ENCODE peak calls at places on chromosomes 5 and 9, in nine cellular contexts. One of them, this sample, is unnamed.

GRCh38 chr5:158634713-158635112 is 465.0 kb downstream of the EBF1 start:
- DNase-seq in COR-L47: no peak
- DNase-seq in kidney glomerular epithelial cell: no peak
- DNase-seq in DMS153: no peak
- DNase-seq in pancreas: no peak
- DNase-seq in omental fat pad: no peak
- DNase-seq in fibroblast of the conjunctiva: no peak
- DNase-seq in posterior vena cava: no peak
- DNase-seq in activated CD8-positive, alpha-beta memory T cell treated with anti-CD3 and anti-CD28 coated beads, Interleukin-2, amount 50 U/mL, for 48 hours: no peak
- DNase-seq in this sample: peak; percentile 73

GRCh38 chr5:114184006-114184405 is 177.9 kb upstream of the KCNN2 start:
- DNase-seq in COR-L47: no peak
- DNase-seq in kidney glomerular epithelial cell: no peak
- DNase-seq in DMS153: no peak
- DNase-seq in pancreas: no peak
- DNase-seq in omental fat pad: no peak
- DNase-seq in fibroblast of the conjunctiva: no peak
- DNase-seq in posterior vena cava: no peak
- DNase-seq in activated CD8-positive, alpha-beta memory T cell treated with anti-CD3 and anti-CD28 coated beads, Interleukin-2, amount 50 U/mL, for 48 hours: no peak
- DNase-seq in this sample: no peak

GRCh38 chr9:130630506-130631330 is 33.7 kb upstream of the PRDM12 start:
- DNase-seq in COR-L47: no peak
- DNase-seq in kidney glomerular epithelial cell: no peak
- DNase-seq in DMS153: no peak
- DNase-seq in pancreas: peak; percentile 54
- DNase-seq in omental fat pad: no peak
- DNase-seq in fibroblast of the conjunctiva: no peak
- DNase-seq in posterior vena cava: peak; percentile 32
- DNase-seq in activated CD8-positive, alpha-beta memory T cell treated with anti-CD3 and anti-CD28 coated beads, Interleukin-2, amount 50 U/mL, for 48 hours: no peak
- DNase-seq in this sample: no peak

GRCh38 chr5:137733922-137734695 is 1.8 kb downstream of the KLHL3 start:
- DNase-seq in COR-L47: no peak
- DNase-seq in kidney glomerular epithelial cell: no peak
- DNase-seq in DMS153: no peak
- DNase-seq in pancreas: no peak
- DNase-seq in omental fat pad: no peak
- DNase-seq in fibroblast of the conjunctiva: no peak
- DNase-seq in posterior vena cava: no peak
- DNase-seq in activated CD8-positive, alpha-beta memory T cell treated with anti-CD3 and anti-CD28 coated beads, Interleukin-2, amount 50 U/mL, for 48 hours: no peak
- DNase-seq in this sample: no peak

GRCh38 chr5:148937239-148937638 is 110.8 kb downstream of the ADRB2 start:
- DNase-seq in COR-L47: no peak
- DNase-seq in kidney glomerular epithelial cell: no peak
- DNase-seq in DMS153: no peak
- DNase-seq in pancreas: no peak
- DNase-seq in omental fat pad: no peak
- DNase-seq in fibroblast of the conjunctiva: no peak
- DNase-seq in posterior vena cava: no peak
- DNase-seq in activated CD8-positive, alpha-beta memory T cell treated with anti-CD3 and anti-CD28 coated beads, Interleukin-2, amount 50 U/mL, for 48 hours: no peak
- DNase-seq in this sample: no peak

GRCh38 chr5:98424681-98425454 is 348.6 kb upstream of the RGMB start:
- DNase-seq in COR-L47: no peak
- DNase-seq in kidney glomerular epithelial cell: no peak
- DNase-seq in DMS153: no peak
- DNase-seq in pancreas: no peak
- DNase-seq in omental fat pad: no peak
- DNase-seq in fibroblast of the conjunctiva: peak; percentile 51
- DNase-seq in posterior vena cava: no peak
- DNase-seq in activated CD8-positive, alpha-beta memory T cell treated with anti-CD3 and anti-CD28 coated beads, Interleukin-2, amount 50 U/mL, for 48 hours: no peak
- DNase-seq in this sample: peak; percentile 49

GRCh38 chr5:446066-446725 is 3.2 kb downstream of the EXOC3 start:
- DNase-seq in COR-L47: no peak
- DNase-seq in kidney glomerular epithelial cell: no peak
- DNase-seq in DMS153: no peak
- DNase-seq in pancreas: no peak
- DNase-seq in omental fat pad: no peak
- DNase-seq in fibroblast of the conjunctiva: no peak
- DNase-seq in posterior vena cava: peak; percentile 73
- DNase-seq in activated CD8-positive, alpha-beta memory T cell treated with anti-CD3 and anti-CD28 coated beads, Interleukin-2, amount 50 U/mL, for 48 hours: no peak
- DNase-seq in this sample: no peak

GRCh38 chr5:133530270-133530669 is 82.1 kb downstream of the FSTL4 start:
- DNase-seq in COR-L47: no peak
- DNase-seq in kidney glomerular epithelial cell: no peak
- DNase-seq in DMS153: no peak
- DNase-seq in pancreas: no peak
- DNase-seq in omental fat pad: no peak
- DNase-seq in fibroblast of the conjunctiva: no peak
- DNase-seq in posterior vena cava: no peak
- DNase-seq in activated CD8-positive, alpha-beta memory T cell treated with anti-CD3 and anti-CD28 coated beads, Interleukin-2, amount 50 U/mL, for 48 hours: no peak
- DNase-seq in this sample: no peak

GRCh38 chr9:93041108-93041802 is 17.2 kb upstream of the SUSD3 start:
- DNase-seq in COR-L47: no peak
- DNase-seq in kidney glomerular epithelial cell: no peak
- DNase-seq in DMS153: no peak
- DNase-seq in pancreas: no peak
- DNase-seq in omental fat pad: no peak
- DNase-seq in fibroblast of the conjunctiva: no peak
- DNase-seq in posterior vena cava: no peak
- DNase-seq in activated CD8-positive, alpha-beta memory T cell treated with anti-CD3 and anti-CD28 coated beads, Interleukin-2, amount 50 U/mL, for 48 hours: no peak
- DNase-seq in this sample: no peak

GRCh38 chr9:4936823-4937222 is 48.2 kb upstream of the JAK2 start:
- DNase-seq in COR-L47: no peak
- DNase-seq in kidney glomerular epithelial cell: no peak
- DNase-seq in DMS153: no peak
- DNase-seq in pancreas: no peak
- DNase-seq in omental fat pad: no peak
- DNase-seq in fibroblast of the conjunctiva: no peak
- DNase-seq in posterior vena cava: no peak
- DNase-seq in activated CD8-positive, alpha-beta memory T cell treated with anti-CD3 and anti-CD28 coated beads, Interleukin-2, amount 50 U/mL, for 48 hours: no peak
- DNase-seq in this sample: no peak

GRCh38 chr5:168365581-168366081 is 74.2 kb downstream of the WWC1 start:
- DNase-seq in COR-L47: no peak
- DNase-seq in kidney glomerular epithelial cell: no peak
- DNase-seq in DMS153: no peak
- DNase-seq in pancreas: peak; percentile 55
- DNase-seq in omental fat pad: peak; percentile 32
- DNase-seq in fibroblast of the conjunctiva: peak; percentile 38
- DNase-seq in posterior vena cava: no peak
- DNase-seq in activated CD8-positive, alpha-beta memory T cell treated with anti-CD3 and anti-CD28 coated beads, Interleukin-2, amount 50 U/mL, for 48 hours: no peak
- DNase-seq in this sample: peak; percentile 72

GRCh38 chr9:121393318-121393717 is 23.3 kb upstream of the STOM start:
- DNase-seq in COR-L47: no peak
- DNase-seq in kidney glomerular epithelial cell: no peak
- DNase-seq in DMS153: no peak
- DNase-seq in pancreas: no peak
- DNase-seq in omental fat pad: no peak
- DNase-seq in fibroblast of the conjunctiva: no peak
- DNase-seq in posterior vena cava: no peak
- DNase-seq in activated CD8-positive, alpha-beta memory T cell treated with anti-CD3 and anti-CD28 coated beads, Interleukin-2, amount 50 U/mL, for 48 hours: no peak
- DNase-seq in this sample: no peak

GRCh38 chr5:132054031-132054696 is 6.3 kb upstream of the IL3 start:
- DNase-seq in COR-L47: no peak
- DNase-seq in kidney glomerular epithelial cell: no peak
- DNase-seq in DMS153: no peak
- DNase-seq in pancreas: peak; percentile 33
- DNase-seq in omental fat pad: peak; percentile 14
- DNase-seq in fibroblast of the conjunctiva: no peak
- DNase-seq in posterior vena cava: peak; percentile 42
- DNase-seq in activated CD8-positive, alpha-beta memory T cell treated with anti-CD3 and anti-CD28 coated beads, Interleukin-2, amount 50 U/mL, for 48 hours: peak; percentile 48
- DNase-seq in this sample: no peak

GRCh38 chr9:126955806-126956205 is 41.2 kb downstream of the RALGPS1 start:
- DNase-seq in COR-L47: no peak
- DNase-seq in kidney glomerular epithelial cell: no peak
- DNase-seq in DMS153: no peak
- DNase-seq in pancreas: no peak
- DNase-seq in omental fat pad: no peak
- DNase-seq in fibroblast of the conjunctiva: no peak
- DNase-seq in posterior vena cava: no peak
- DNase-seq in activated CD8-positive, alpha-beta memory T cell treated with anti-CD3 and anti-CD28 coated beads, Interleukin-2, amount 50 U/mL, for 48 hours: no peak
- DNase-seq in this sample: no peak